ENCODE peak calls at places on chromosome 16, in four cellular contexts. R, H, C and T are unnamed samples.

GRCh38 chr16:2029350-2029749 is 2.6 kb downstream of the NHERF2 start:
- DNase-seq in C (no peak), R (no peak), H (no peak), T (no peak)

GRCh38 chr16:28182183-28182582 is 29.6 kb downstream of the XPO6 start:
- DNase-seq in C (no peak), R (no peak), H (no peak), T (no peak)

GRCh38 chr16:86073103-86073625 is 174.2 kb downstream of the IRF8 start:
- DNase-seq in C (no peak), R (no peak), H (no peak), T (no peak)

GRCh38 chr16:86585821-86586611 is 7.7 kb downstream of the FOXL1 start:
- DNase-seq in H (no peak), C (no peak), R (no peak), T (no peak)

GRCh38 chr16:64165368-64165767 is 956.5 kb downstream of the CDH11 start:
- DNase-seq in H (no peak), C (no peak), R (no peak), T (no peak)

GRCh38 chr16:2005646-2006045 is 4.0 kb downstream of the ZNF598 start:
- DNase-seq in C (no peak), H (no peak), R (no peak), T (no peak)

GRCh38 chr16:9055661-9056060 is 35.8 kb upstream of the HAPSTR1 start:
- DNase-seq in R (no peak), C (no peak), H (peak; percentile 39), T (no peak)

GRCh38 chr16:77289331-77289809 is 90.2 kb downstream of the SYCE1L start:
- DNase-seq in C (no peak), R (no peak), H (no peak), T (no peak)

GRCh38 chr16:71179569-71179968 is 51.0 kb downstream of the HYDIN start:
- DNase-seq in R (no peak), C (no peak), H (no peak), T (no peak)

GRCh38 chr16:78099372-78100161 is at the start of gene WWOX:
- DNase-seq in C (peak; percentile 94), R (peak; percentile 93), H (peak; percentile 96), T (peak; percentile 82)

GRCh38 chr16:82629441-82630027 is 2.8 kb downstream of the CDH13 start:
- DNase-seq in C (no peak), R (no peak), H (no peak), T (no peak)

GRCh38 chr16:82955836-82956348 is 329.1 kb downstream of the CDH13 start:
- DNase-seq in H (no peak), R (no peak), C (no peak), T (no peak)

GRCh38 chr16:73565263-73565662 is 517.3 kb upstream of the ZFHX3 start:
- DNase-seq in H (peak; percentile 23), C (no peak), R (peak; percentile 15), T (no peak)

GRCh38 chr16:71225145-71225544 is 5.4 kb downstream of the HYDIN start:
- DNase-seq in C (no peak), R (no peak), H (no peak), T (no peak)

GRCh38 chr16:86448306-86448705 is 62.0 kb upstream of the FOXF1 start:
- DNase-seq in R (no peak), H (no peak), C (no peak), T (no peak)

GRCh38 chr16:67539691-67540635 is 11.3 kb downstream of the RIPOR1 start:
- DNase-seq in H (no peak), R (no peak), C (no peak), T (no peak)

GRCh38 chr16:450385-450784 is 24.9 kb downstream of the RAB11FIP3 start:
- DNase-seq in R (no peak), H (no peak), C (peak; percentile 11), T (no peak)

GRCh38 chr16:71555230-71555891 is 21.5 kb downstream of the TAT start:
- DNase-seq in H (no peak), C (no peak), R (no peak), T (no peak)

GRCh38 chr16:73268311-73268997 is 220.5 kb upstream of the ZFHX3 start:
- DNase-seq in R (no peak), C (no peak), H (peak; percentile 12), T (no peak)

GRCh38 chr16:87044031-87044380 is 273.2 kb downstream of the C16orf95 start:
- DNase-seq in C (no peak), R (no peak), H (no peak), T (no peak)

GRCh38 chr16:59597269-59597668 is 863.2 kb upstream of the GOT2 start:
- DNase-seq in C (no peak), H (no peak), R (no peak), T (no peak)

GRCh38 chr16:14641206-14641605 is 8.5 kb downstream of the BFAR start:
- DNase-seq in R (no peak), H (no peak), C (no peak), T (no peak)

GRCh38 chr16:14641877-14642276 is 9.1 kb downstream of the BFAR start:
- DNase-seq in C (peak; percentile 21), R (no peak), H (no peak), T (no peak)

GRCh38 chr16:14635394-14636145 is 2.8 kb downstream of the BFAR start:
- DNase-seq in H (no peak), C (no peak), R (no peak), T (no peak)

GRCh38 chr16:14640538-14640937 is 7.8 kb downstream of the BFAR start:
- DNase-seq in H (no peak), R (no peak), C (no peak), T (no peak)
- TF ChIP-seq TCF7L2 in H (no peak), R (no peak), C (no peak), T (no peak)

GRCh38 chr16:35748621-35749252 is 2289.3 kb downstream of the TP53TG3F start:
- DNase-seq in R (no peak), C (no peak), H (no peak), T (no peak)
- H3K9me3 ChIP-seq in R (no peaks in the 10 kb centered on the region), C (no peaks in the 10 kb centered on the region), H (peaks cover 100% of the 10 kb centered on the region), T (no peaks in the 10 kb centered on the region)

DNA sequence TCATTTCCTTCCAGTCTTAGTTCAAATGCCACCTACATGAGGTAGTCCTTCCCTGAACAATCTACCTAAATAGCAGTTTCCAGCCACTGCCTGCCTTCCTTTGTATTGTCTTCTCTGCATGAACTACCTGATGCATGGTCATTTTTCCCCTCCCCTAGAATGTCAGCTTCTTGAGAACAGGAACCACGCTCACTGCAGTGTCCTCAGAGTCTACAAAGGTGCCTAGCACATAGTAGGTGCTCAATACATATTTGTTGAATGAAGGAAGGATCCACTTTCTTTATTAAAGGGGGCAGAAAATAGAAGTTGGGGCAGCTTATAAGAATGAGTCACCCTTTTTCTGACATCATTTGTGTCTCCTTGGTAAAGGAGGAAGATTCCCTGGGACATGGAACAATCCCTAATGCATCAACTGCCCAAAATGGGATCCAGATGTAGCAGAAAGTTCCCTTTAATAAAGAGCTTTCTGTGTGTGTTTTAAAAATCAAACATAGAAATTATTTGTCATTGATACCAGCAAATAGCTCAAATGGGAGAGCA is 4.4 kb upstream of the CYLD start:
- DNase-seq in C (no peak), H (no peak), R (no peak), T (no peak)
- TF ChIP-seq TCF7L2 in C (no peak), H (no peak), R (no peak), T (no peak)

GRCh38 chr16:35405547-35405946 is 1946.1 kb downstream of the TP53TG3F start:
- DNase-seq in C (no peak), R (no peak), H (no peak), T (no peak)
- H3K9me3 ChIP-seq in C (no peaks in the 10 kb centered on the region), R (peaks cover 26% of the 10 kb centered on the region), H (peaks cover 82% of the 10 kb centered on the region), T (no peaks in the 10 kb centered on the region)

DNA sequence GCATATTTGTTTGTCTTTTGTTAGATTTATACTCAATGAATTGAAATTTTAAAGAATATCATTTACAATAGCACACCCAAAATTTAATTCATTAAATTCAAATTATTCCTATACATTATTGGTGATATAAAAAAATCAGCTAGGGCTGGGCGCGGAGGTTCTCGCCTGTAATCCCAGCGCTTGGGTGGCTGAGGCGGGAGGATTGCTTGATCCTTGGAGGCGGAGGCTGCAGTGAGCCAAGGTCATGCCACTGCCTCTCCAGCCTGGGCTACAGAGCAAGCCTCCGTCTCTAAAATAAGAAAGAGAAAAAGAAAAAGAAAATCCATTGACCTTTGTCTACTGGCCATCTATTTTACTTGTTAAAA is 4.5 kb upstream of the PRDM7 start:
- DNase-seq in H (no peak), R (no peak), C (no peak), T (no peak)
- TF ChIP-seq TCF7L2 in H (no peak), R (no peak), C (no peak), T (no peak)

GRCh38 chr16:56956756-56957155 is 5.0 kb upstream of the CETP start:
- DNase-seq in C (no peak), R (no peak), H (no peak), T (no peak)

GRCh38 chr16:56961851-56962281 is at the start of gene CETP:
- DNase-seq in C (no peak), H (no peak), R (no peak), T (no peak)

GRCh38 chr16:56961386-56961785 is 364 bp upstream of the CETP start:
- DNase-seq in H (no peak), R (no peak), C (no peak), T (no peak)

GRCh38 chr16:56964243-56965148 is 2.7 kb downstream of the CETP start:
- DNase-seq in H (peak; percentile 83), C (peak; percentile 86), R (peak; percentile 79), T (no peak)

DNA sequence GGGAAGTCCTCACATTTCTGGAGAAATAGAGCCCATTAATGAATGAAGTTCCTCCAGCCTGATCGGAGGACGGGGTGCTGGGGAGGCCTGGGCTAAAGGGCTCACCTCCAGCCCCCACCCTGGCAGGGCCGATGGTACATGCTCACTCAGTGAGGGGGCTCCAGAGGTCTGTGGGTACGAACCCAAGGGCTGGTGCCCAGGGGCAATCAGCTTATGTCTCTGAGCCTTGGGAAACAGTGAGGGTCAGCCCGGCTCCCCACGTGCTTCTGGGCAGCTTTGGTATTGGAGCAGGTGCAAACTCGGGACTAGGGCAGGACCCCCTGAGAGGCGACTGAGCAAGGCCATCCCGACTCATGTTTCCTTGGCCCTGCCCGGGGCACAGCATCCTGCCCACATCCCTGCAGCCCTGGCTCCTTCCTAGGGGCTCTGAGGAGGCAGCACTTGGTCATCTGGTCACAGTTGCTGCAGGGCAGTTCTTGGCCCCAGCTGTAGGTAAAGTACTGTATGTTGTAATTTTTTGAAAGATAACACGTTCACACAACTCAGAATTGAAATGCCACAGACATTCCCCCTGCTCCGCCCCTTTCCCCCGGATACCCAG is 969 bp upstream of the CETP start:
- DNase-seq in R (no peak), H (no peak), C (no peak), T (no peak)
- H3K9me3 ChIP-seq in R (no peaks in the 10 kb centered on the region), H (no peaks in the 10 kb centered on the region), C (peaks cover 1% of the 10 kb centered on the region), T (no peaks in the 10 kb centered on the region)

DNA sequence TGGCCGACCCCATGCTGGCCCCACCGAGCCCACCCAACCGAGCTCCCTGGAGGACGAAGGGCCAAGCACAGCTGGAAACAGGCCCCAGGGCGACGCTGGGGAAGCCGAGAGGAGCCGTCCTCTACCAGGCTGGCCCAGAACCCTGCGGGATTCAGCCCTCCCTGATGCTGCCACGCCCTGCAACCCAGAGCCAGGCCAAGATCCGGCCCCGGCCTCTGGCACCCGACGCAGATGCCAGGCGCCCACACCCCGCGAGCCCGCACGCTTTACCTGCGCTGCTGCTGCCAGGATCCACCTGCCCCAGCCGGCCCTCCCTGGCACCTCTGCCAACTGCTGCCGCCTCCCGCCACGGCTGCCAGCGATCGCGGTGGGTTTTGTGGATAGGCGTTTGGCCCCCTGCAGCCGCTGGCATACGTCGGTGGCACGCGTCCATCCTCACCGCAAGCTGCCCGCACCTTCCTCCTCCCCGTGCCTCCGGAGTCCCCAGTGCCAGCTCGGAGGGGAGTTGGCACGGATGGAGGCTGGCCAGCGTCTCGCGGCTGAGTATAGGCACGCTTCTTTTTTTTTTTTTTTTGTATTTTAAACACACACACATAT is 41.4 kb upstream of the ACSF3 start:
- DNase-seq in H (no peak), C (no peak), R (no peak), T (no peak)
- TF ChIP-seq TCF7L2 in H (no peak), C (no peak), R (no peak), T (no peak)